ENCODE peak calls at places on chromosomes 2 and 18, in nine cellular contexts. One of them, this sample, is unnamed. For H3K4me1, the result is how much of the 10 kb centered on the place peaks cover.

GRCh38 chr18:54203914-54204313 is 20.6 kb downstream of the MBD2 start:
- DNase-seq in heart right ventricle: no peak
- DNase-seq in body of pancreas: no peak
- DNase-seq in cardiac muscle cell: no peak
- DNase-seq in BE2C: no peak
- DNase-seq in fibroblast of lung: no peak
- DNase-seq in neural progenitor cell: no peak
- DNase-seq in right atrium auricular region: no peak
- DNase-seq in right lobe of liver: no peak
- DNase-seq in this sample: no peak

GRCh38 chr18:3044931-3045698 is 32.2 kb upstream of the LPIN2 start:
- DNase-seq in heart right ventricle: peak
- DNase-seq in body of pancreas: peak
- DNase-seq in cardiac muscle cell: peak
- DNase-seq in BE2C: peak
- DNase-seq in fibroblast of lung: peak
- DNase-seq in neural progenitor cell: no peak
- DNase-seq in right atrium auricular region: no peak
- DNase-seq in right lobe of liver: peak
- DNase-seq in this sample: peak

GRCh38 chr18:45106331-45106774 is 425.7 kb downstream of the SETBP1 start:
- DNase-seq in heart right ventricle: no peak
- DNase-seq in body of pancreas: no peak
- DNase-seq in cardiac muscle cell: peak
- DNase-seq in BE2C: no peak
- DNase-seq in fibroblast of lung: peak
- DNase-seq in neural progenitor cell: no peak
- DNase-seq in right atrium auricular region: no peak
- DNase-seq in right lobe of liver: no peak
- DNase-seq in this sample: peak

GRCh38 chr2:161423351-161424178 is 7.5 kb downstream of the TBR1 start:
- DNase-seq in heart right ventricle: no peak
- DNase-seq in body of pancreas: no peak
- DNase-seq in cardiac muscle cell: no peak
- DNase-seq in BE2C: no peak
- DNase-seq in fibroblast of lung: peak
- DNase-seq in neural progenitor cell: peak
- DNase-seq in right atrium auricular region: no peak
- DNase-seq in right lobe of liver: no peak
- DNase-seq in this sample: peak

GRCh38 chr18:51082571-51083264 is 52.7 kb downstream of the SMAD4 start:
- DNase-seq in heart right ventricle: no peak
- DNase-seq in body of pancreas: no peak
- DNase-seq in cardiac muscle cell: peak
- DNase-seq in BE2C: no peak
- DNase-seq in fibroblast of lung: peak
- DNase-seq in neural progenitor cell: no peak
- DNase-seq in right atrium auricular region: no peak
- DNase-seq in right lobe of liver: no peak
- DNase-seq in this sample: no peak

GRCh38 chr2:42498482-42498881 is 4.7 kb upstream of the KCNG3 start:
- DNase-seq in heart right ventricle: no peak
- DNase-seq in body of pancreas: no peak
- DNase-seq in cardiac muscle cell: no peak
- DNase-seq in BE2C: no peak
- DNase-seq in fibroblast of lung: peak
- DNase-seq in neural progenitor cell: no peak
- DNase-seq in right atrium auricular region: no peak
- DNase-seq in right lobe of liver: no peak
- DNase-seq in this sample: no peak

GRCh38 chr18:51513525-51513924 is 316.0 kb upstream of the MEX3C start:
- DNase-seq in heart right ventricle: no peak
- DNase-seq in body of pancreas: no peak
- DNase-seq in cardiac muscle cell: peak
- DNase-seq in BE2C: no peak
- DNase-seq in fibroblast of lung: no peak
- DNase-seq in neural progenitor cell: no peak
- DNase-seq in right atrium auricular region: no peak
- DNase-seq in right lobe of liver: no peak
- DNase-seq in this sample: no peak

GRCh38 chr2:68287580-68288441 is 31.9 kb downstream of the CNRIP1 start:
- DNase-seq in heart right ventricle: no peak
- DNase-seq in body of pancreas: no peak
- DNase-seq in cardiac muscle cell: peak
- DNase-seq in BE2C: no peak
- DNase-seq in fibroblast of lung: peak
- DNase-seq in neural progenitor cell: no peak
- DNase-seq in right atrium auricular region: no peak
- DNase-seq in right lobe of liver: no peak
- DNase-seq in this sample: no peak

GRCh38 chr18:39796413-39796812 is 2158.6 kb upstream of the PIK3C3 start:
- DNase-seq in heart right ventricle: no peak
- DNase-seq in body of pancreas: no peak
- DNase-seq in cardiac muscle cell: no peak
- DNase-seq in BE2C: no peak
- DNase-seq in fibroblast of lung: no peak
- DNase-seq in neural progenitor cell: no peak
- DNase-seq in right atrium auricular region: no peak
- DNase-seq in right lobe of liver: no peak
- DNase-seq in this sample: no peak

GRCh38 chr2:218733615-218734021 is 23.0 kb downstream of the TTLL4 start:
- DNase-seq in heart right ventricle: no peak
- DNase-seq in body of pancreas: no peak
- DNase-seq in cardiac muscle cell: peak
- DNase-seq in BE2C: no peak
- DNase-seq in fibroblast of lung: peak
- DNase-seq in neural progenitor cell: no peak
- DNase-seq in right atrium auricular region: peak
- DNase-seq in right lobe of liver: peak
- DNase-seq in this sample: peak

GRCh38 chr2:157466764-157467163 is 22.9 kb upstream of the CYTIP start:
- DNase-seq in heart right ventricle: no peak
- DNase-seq in body of pancreas: no peak
- DNase-seq in cardiac muscle cell: no peak
- DNase-seq in BE2C: no peak
- DNase-seq in fibroblast of lung: no peak
- DNase-seq in neural progenitor cell: no peak
- DNase-seq in right atrium auricular region: no peak
- DNase-seq in right lobe of liver: no peak
- DNase-seq in this sample: no peak

GRCh38 chr2:107374261-107374660 is 452.4 kb upstream of the RGPD4 start:
- DNase-seq in heart right ventricle: no peak
- DNase-seq in body of pancreas: no peak
- DNase-seq in cardiac muscle cell: peak
- DNase-seq in BE2C: no peak
- DNase-seq in fibroblast of lung: no peak
- DNase-seq in neural progenitor cell: no peak
- DNase-seq in right atrium auricular region: no peak
- DNase-seq in right lobe of liver: no peak
- DNase-seq in this sample: no peak

GRCh38 chr2:241072553-241073165 is 29.4 kb downstream of the MTERF4 start:
- DNase-seq in heart right ventricle: no peak
- DNase-seq in body of pancreas: no peak
- DNase-seq in cardiac muscle cell: no peak
- DNase-seq in BE2C: no peak
- DNase-seq in fibroblast of lung: no peak
- DNase-seq in neural progenitor cell: no peak
- DNase-seq in right atrium auricular region: no peak
- DNase-seq in right lobe of liver: no peak
- DNase-seq in this sample: no peak

GRCh38 chr18:73980289-73980979 is 167.2 kb downstream of the FBXO15 start:
- DNase-seq in heart right ventricle: no peak
- DNase-seq in body of pancreas: no peak
- DNase-seq in cardiac muscle cell: peak
- DNase-seq in BE2C: peak
- DNase-seq in fibroblast of lung: peak
- DNase-seq in neural progenitor cell: peak
- DNase-seq in right atrium auricular region: no peak
- DNase-seq in right lobe of liver: no peak
- DNase-seq in this sample: peak

GRCh38 chr2:150677561-150677960 is 190.1 kb upstream of the RND3 start:
- DNase-seq in heart right ventricle: no peak
- DNase-seq in body of pancreas: no peak
- DNase-seq in cardiac muscle cell: no peak
- DNase-seq in BE2C: no peak
- DNase-seq in fibroblast of lung: no peak
- DNase-seq in neural progenitor cell: no peak
- DNase-seq in right atrium auricular region: no peak
- DNase-seq in right lobe of liver: no peak
- DNase-seq in this sample: no peak

GRCh38 chr2:226427538-226428307 is 371.9 kb downstream of the IRS1 start:
- DNase-seq in heart right ventricle: no peak
- DNase-seq in body of pancreas: no peak
- DNase-seq in cardiac muscle cell: peak
- DNase-seq in BE2C: no peak
- DNase-seq in fibroblast of lung: peak
- DNase-seq in neural progenitor cell: no peak
- DNase-seq in right atrium auricular region: no peak
- DNase-seq in right lobe of liver: no peak
- DNase-seq in this sample: no peak

DNA sequence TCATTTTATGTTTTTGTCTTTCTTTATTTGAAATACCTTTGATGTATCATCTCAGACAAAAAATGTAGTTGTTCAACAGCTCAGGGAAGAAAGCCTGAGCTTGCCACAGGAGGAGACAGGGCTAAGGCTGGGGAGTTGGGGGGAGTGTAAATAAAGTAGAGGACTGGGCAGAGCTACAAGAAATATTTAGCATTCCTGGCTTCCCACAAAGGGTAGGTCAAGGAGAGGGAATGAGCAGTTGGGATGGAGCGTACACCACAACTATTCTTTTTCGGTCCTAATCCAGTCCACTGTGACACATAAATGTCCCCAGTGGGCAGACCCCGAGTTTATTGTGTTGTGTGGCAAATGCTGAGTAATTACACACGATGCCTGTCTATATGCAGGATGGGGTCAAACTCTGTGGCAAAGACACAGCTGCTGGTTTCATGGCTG is 97.1 kb upstream of the CDC42EP3 start:
- DNase-seq in heart right ventricle: peak
- DNase-seq in body of pancreas: no peak
- DNase-seq in cardiac muscle cell: peak
- DNase-seq in BE2C: no peak
- DNase-seq in fibroblast of lung: peak
- DNase-seq in neural progenitor cell: no peak
- DNase-seq in right atrium auricular region: no peak
- DNase-seq in right lobe of liver: no peak
- DNase-seq in this sample: no peak
- H3K4me1 ChIP-seq in heart right ventricle: under half
- H3K4me1 ChIP-seq in body of pancreas: under half
- H3K4me1 ChIP-seq in cardiac muscle cell: under half
- H3K4me1 ChIP-seq in BE2C: under half
- H3K4me1 ChIP-seq in fibroblast of lung: under half
- H3K4me1 ChIP-seq in neural progenitor cell: under half
- H3K4me1 ChIP-seq in right atrium auricular region: under half
- H3K4me1 ChIP-seq in right lobe of liver: under half
- H3K4me1 ChIP-seq in this sample: under half

GRCh38 chr2:3572620-3573019 is 2.4 kb upstream of the RPS7 start:
- DNase-seq in heart right ventricle: no peak
- DNase-seq in body of pancreas: no peak
- DNase-seq in cardiac muscle cell: no peak
- DNase-seq in BE2C: no peak
- DNase-seq in fibroblast of lung: no peak
- DNase-seq in neural progenitor cell: no peak
- DNase-seq in right atrium auricular region: no peak
- DNase-seq in right lobe of liver: no peak
- DNase-seq in this sample: no peak
- TF ChIP-seq CTCF in heart right ventricle: no peak
- TF ChIP-seq CTCF in body of pancreas: no peak
- TF ChIP-seq CTCF in cardiac muscle cell: no peak
- TF ChIP-seq CTCF in BE2C: no peak
- TF ChIP-seq CTCF in fibroblast of lung: no peak
- TF ChIP-seq CTCF in neural progenitor cell: no peak
- TF ChIP-seq CTCF in right atrium auricular region: no peak
- TF ChIP-seq CTCF in right lobe of liver: no peak
- TF ChIP-seq CTCF in this sample: no peak

DNA sequence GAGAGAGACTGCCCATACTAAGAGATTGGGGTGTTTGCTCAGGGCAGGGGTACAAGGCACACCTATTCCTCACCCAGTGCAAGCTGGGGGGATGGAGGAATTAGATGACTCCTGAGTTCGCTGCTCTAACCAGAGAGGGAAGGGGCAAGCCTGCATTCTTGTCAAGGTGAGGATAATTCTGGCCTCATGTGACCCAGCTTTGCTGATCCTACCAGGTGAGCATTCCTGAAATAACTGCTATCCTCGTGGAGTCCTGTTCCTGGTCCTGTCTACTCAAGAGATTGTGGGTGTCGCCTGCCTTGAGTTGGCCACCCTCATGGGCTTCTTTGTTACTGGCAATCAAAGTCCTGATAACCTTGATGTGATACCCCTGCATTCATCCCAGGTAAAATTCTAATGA is 206.0 kb downstream of the SPP2 start:
- DNase-seq in heart right ventricle: no peak
- DNase-seq in body of pancreas: no peak
- DNase-seq in cardiac muscle cell: no peak
- DNase-seq in BE2C: no peak
- DNase-seq in fibroblast of lung: no peak
- DNase-seq in neural progenitor cell: no peak
- DNase-seq in right atrium auricular region: no peak
- DNase-seq in right lobe of liver: no peak
- DNase-seq in this sample: no peak
- H3K4me1 ChIP-seq in heart right ventricle: under half
- H3K4me1 ChIP-seq in body of pancreas: under half
- H3K4me1 ChIP-seq in cardiac muscle cell: under half
- H3K4me1 ChIP-seq in BE2C: under half
- H3K4me1 ChIP-seq in fibroblast of lung: under half
- H3K4me1 ChIP-seq in neural progenitor cell: under half
- H3K4me1 ChIP-seq in right atrium auricular region: under half
- H3K4me1 ChIP-seq in right lobe of liver: under half
- H3K4me1 ChIP-seq in this sample: under half

DNA sequence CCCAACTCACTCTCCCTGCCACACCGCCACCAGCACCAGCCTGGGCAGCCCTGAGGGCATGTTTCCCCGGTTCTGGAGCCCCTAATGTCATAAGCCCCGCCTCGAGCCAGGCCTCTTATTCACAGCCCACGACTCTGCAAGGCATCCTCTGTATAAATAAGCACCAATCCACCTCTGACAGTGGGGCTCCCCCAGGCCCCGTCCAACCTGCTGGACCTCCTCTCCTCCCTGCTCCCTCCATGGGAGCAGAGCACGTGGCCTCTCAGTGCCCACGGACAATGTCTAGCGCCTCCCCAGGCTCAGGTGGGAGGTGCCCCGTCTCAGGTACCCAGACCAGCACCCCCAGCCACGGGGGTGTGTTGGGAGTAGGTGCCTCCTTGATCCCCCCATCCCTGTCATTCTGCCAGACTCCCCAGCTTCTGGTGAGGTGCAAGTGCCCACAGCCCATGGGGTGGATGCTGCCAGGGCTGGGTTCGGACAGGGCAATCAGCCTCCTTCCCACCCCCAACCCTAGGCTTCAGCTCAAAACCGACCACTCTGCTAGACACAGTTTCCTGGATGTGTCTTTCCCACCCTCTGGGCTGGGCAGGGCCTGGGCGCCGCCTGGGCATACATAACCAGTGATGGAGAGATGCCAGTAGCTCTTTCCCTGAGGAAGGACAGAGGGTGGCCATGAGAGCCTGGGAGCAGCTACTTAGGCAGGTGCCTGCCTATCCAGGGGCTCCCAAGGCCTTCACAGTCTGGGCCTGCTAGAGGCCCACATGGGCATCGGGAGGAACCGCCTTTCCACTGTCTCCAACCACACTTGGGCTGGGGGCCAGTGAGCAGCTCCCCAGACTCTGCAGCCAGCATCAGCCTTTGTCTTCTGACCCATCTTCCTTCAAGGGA is 1.6 kb upstream of the ADRA2B start:
- DNase-seq in heart right ventricle: no peak
- DNase-seq in body of pancreas: no peak
- DNase-seq in cardiac muscle cell: no peak
- DNase-seq in BE2C: peak
- DNase-seq in fibroblast of lung: no peak
- DNase-seq in neural progenitor cell: peak
- DNase-seq in right atrium auricular region: no peak
- DNase-seq in right lobe of liver: no peak
- DNase-seq in this sample: peak
- TF ChIP-seq CTCF in heart right ventricle: no peak
- TF ChIP-seq CTCF in body of pancreas: no peak
- TF ChIP-seq CTCF in cardiac muscle cell: no peak
- TF ChIP-seq CTCF in BE2C: no peak
- TF ChIP-seq CTCF in fibroblast of lung: no peak
- TF ChIP-seq CTCF in neural progenitor cell: peak
- TF ChIP-seq CTCF in right atrium auricular region: no peak
- TF ChIP-seq CTCF in right lobe of liver: no peak
- TF ChIP-seq CTCF in this sample: no peak